ENCODE peak calls at places on chromosomes 2 and 18, in four cellular contexts. L is prostate gland, R is GM06990, M is esophagus squamous epithelium. B is an unnamed sample.

GRCh38 chr2:73091164-73091563 is 19.7 kb upstream of the SFXN5 start:
- DNase-seq in M (no peak), L (no peak), R (no peak), B (no peak)

GRCh38 chr18:48064978-48065600 is 134.6 kb upstream of the SMAD2 start:
- DNase-seq in L (no peak), R (no peak), M (no peak), B (no peak)

GRCh38 chr2:240277073-240277806 is 136.8 kb upstream of the OTOS start:
- DNase-seq in R (no peak), M (no peak), L (no peak), B (peak; percentile 49)

GRCh38 chr2:15316370-15316814 is 244.7 kb downstream of the NBAS start:
- DNase-seq in M (no peak), L (no peak), R (no peak), B (no peak)

GRCh38 chr18:45322343-45322742 is 292.9 kb upstream of the SLC14A2 start:
- DNase-seq in L (no peak), R (no peak), M (no peak), B (no peak)

GRCh38 chr18:39959839-39960238 is 1995.2 kb upstream of the PIK3C3 start:
- DNase-seq in R (no peak), M (no peak), L (no peak), B (no peak)

GRCh38 chr18:5961097-5961827 is 65.9 kb upstream of the TMEM200C start:
- DNase-seq in L (no peak), M (no peak), R (no peak), B (no peak)

GRCh38 chr2:39851691-39852110 is 72.6 kb upstream of the THUMPD2 start:
- DNase-seq in M (no peak), L (no peak), R (no peak), B (no peak)

GRCh38 chr2:230828272-230828961 is 36.3 kb upstream of the ITM2C start:
- DNase-seq in M (no peak), L (no peak), R (peak; percentile 62), B (no peak)

GRCh38 chr2:15939854-15940660 is at the start of gene MYCN:
- DNase-seq in M (no peak), L (peak; percentile 9), R (peak; percentile 57), B (no peak)

GRCh38 chr2:112712903-112713584 is 7.8 kb upstream of the NT5DC4 start:
- DNase-seq in R (no peak), L (no peak), M (no peak), B (no peak)

GRCh38 chr2:28545590-28546195 is 49.8 kb downstream of the PLB1 start:
- DNase-seq in M (no peak), R (no peak), L (peak; percentile 49), B (no peak)

GRCh38 chr2:19611491-19612332 is 253.3 kb upstream of the OSR1 start:
- DNase-seq in L (no peak), M (no peak), R (no peak), B (no peak)

GRCh38 chr2:29063646-29064372 is 10.5 kb downstream of the PCARE start:
- DNase-seq in L (peak; percentile 28), M (no peak), R (no peak), B (no peak)

GRCh38 chr18:11105463-11105862 is 43.9 kb downstream of the PIEZO2 start:
- DNase-seq in R (no peak), L (no peak), M (no peak), B (no peak)

GRCh38 chr18:11110509-11110908 is 38.9 kb downstream of the PIEZO2 start:
- DNase-seq in R (no peak), M (no peak), L (no peak), B (no peak)

GRCh38 chr18:11113046-11113548 is 36.3 kb downstream of the PIEZO2 start:
- DNase-seq in L (no peak), M (no peak), R (no peak), B (no peak)

GRCh38 chr18:11112218-11112750 is 37.1 kb downstream of the PIEZO2 start:
- DNase-seq in R (no peak), L (no peak), M (no peak), B (no peak)

DNA sequence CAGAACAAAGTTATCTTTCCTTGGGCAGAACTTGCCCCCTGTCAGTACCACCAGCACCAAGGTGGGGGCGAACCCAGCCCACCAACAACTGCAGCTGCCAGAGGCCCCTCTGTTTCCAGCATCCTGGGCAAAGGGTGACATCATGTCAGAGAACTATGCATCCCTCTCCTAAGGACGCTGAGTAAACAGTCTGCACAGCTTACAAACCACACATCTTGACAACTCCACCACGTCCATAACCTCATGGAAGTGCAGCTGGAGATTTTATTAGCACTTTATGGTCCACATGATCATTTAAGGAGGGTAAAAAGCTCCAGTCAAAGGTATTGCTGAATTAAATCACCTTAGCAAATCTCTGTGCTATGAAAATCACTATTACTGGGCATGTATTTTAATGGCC is 40.4 kb downstream of the PIEZO2 start:
- DNase-seq in M (no peak), L (no peak), R (no peak), B (no peak)
- H3K27me3 ChIP-seq in M (no peaks in the 10 kb centered on the region), L (no peaks in the 10 kb centered on the region), R (no peaks in the 10 kb centered on the region), B (no peaks in the 10 kb centered on the region)

GRCh38 chr2:130756721-130757195 is 1.4 kb downstream of the AMER3 start:
- DNase-seq in M (no peak), R (no peak), L (no peak), B (no peak)

GRCh38 chr2:130755234-130756040 is at the start of gene AMER3:
- DNase-seq in R (no peak), M (no peak), L (no peak), B (no peak)

GRCh38 chr2:130756041-130756720 is 841 bp downstream of the AMER3 start:
- DNase-seq in R (no peak), M (no peak), L (no peak), B (no peak)

GRCh38 chr2:130749641-130750040 is 5.7 kb upstream of the AMER3 start:
- DNase-seq in L (no peak), M (no peak), R (no peak), B (no peak)

DNA sequence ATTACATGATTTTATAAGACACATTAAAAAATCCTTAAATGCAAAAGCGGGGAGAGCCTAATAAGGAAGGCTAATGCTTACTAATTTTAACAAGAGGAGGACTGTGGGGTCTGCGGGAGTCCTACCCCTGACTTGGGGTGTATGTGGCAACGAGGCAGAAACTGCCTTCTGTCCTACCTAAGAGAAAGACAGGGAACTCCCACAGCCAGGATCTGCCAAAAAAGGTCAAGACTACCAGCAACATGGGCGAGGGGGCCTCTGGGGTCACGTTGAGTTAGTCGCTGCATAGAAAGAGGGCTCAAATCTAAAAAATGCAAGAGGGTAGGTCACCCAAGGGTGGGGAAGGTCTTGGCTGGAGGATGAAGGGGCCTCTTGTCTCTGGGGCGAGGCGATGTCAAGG is 529 bp upstream of the AMER3 start:
- DNase-seq in R (no peak), L (no peak), M (no peak), B (no peak)
- H3K27me3 ChIP-seq in R (peaks cover 8% of the 10 kb centered on the region), L (peaks cover 15% of the 10 kb centered on the region), M (peaks cover 14% of the 10 kb centered on the region), B (peaks cover 17% of the 10 kb centered on the region)

DNA sequence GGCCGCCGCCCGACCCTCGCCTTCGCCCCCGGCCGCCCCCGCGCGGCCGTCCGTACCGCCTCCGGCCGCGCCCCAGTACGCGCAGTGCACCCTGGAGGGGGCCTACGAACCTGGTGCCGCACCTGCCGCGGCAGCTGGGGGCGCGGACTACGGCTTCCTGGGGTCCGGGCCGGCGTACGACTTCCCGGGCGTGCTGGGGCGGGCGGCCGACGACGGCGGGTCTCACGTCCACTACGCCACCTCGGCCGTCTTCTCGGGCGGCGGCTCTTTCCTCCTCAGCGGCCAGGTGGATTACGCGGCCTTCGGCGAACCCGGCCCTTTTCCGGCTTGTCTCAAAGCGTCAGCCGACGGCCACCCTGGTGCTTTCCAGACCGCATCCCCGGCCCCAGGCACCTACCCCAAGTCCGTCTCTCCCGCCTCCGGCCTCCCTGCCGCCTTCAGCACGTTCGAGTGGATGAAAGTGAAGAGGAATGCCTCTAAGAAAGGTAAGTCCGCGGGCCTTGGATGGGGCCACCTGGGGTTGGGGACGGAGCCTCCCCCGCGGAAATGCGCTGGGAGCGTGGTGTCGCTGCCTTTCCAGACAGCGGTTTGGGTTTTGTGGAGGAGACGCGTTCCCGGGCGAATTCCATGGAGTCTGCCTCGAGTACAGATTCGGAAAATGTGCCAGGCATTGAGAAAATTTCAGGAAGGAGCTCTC is 649 bp downstream of the HOXD1 start:
- DNase-seq in M (no peak), R (no peak), L (no peak), B (peak; percentile 37)
- H3K27me3 ChIP-seq in M (peaks cover 6% of the 10 kb centered on the region), R (no peaks in the 10 kb centered on the region), L (peaks cover 9% of the 10 kb centered on the region), B (peaks cover 5% of the 10 kb centered on the region)

DNA sequence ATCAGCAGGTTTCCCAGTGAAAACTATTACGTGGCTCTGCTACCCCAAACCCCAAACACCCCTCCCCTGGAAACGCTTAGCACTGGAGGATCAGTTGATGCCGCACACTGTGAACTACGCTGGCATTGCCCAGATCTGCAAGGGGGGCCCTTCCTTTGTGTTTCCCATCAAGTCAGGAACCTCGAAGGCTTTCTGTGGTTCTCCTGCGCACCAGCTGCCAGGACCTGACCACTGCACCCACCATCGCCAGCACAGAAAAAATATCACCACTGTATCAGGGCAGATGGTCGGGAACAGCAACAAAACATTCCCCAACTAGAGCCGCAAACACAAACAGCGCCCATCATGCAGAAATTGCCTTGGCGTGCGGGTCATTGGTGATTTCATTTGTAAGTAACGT is 833.5 kb upstream of the SALL3 start:
- DNase-seq in R (no peak), L (no peak), M (no peak), B (no peak)
- H3K27me3 ChIP-seq in R (no peaks in the 10 kb centered on the region), L (no peaks in the 10 kb centered on the region), M (no peaks in the 10 kb centered on the region), B (no peaks in the 10 kb centered on the region)